ENCODE peak calls at places on chromosomes 16 and 17, in six cellular contexts. F is activated CD8-positive, alpha-beta memory T cell treated with anti-CD3 and anti-CD28 coated beads for 24 hours; M is fibroblast of lung; L is stimulated activated naive B cell treated with anti-CD40 and anti-IgM and Interleukin-4, amounts not matched to agents 10 μg/mL and 1 μg/mL and 100 μg/mL, for 72 hours; S is stimulated activated CD8-positive, alpha-beta memory T cell treated with anti-CD3 and anti-CD28 coated beads, Interleukin-4, amount 100 ng/mL, for 4 hours; O is GDM1. Q is an unnamed sample.

GRCh38 chr17:36586138-36586537 is 5.5 kb upstream of the DHRS11 start:
- DNase-seq in F (no peak), M (no peak), L (no peak), S (no peak), O (no peak), Q (no peak)

GRCh38 chr17:69187294-69187693 is 41.3 kb downstream of the ABCA10 start:
- DNase-seq in F (no peak), M (no peak), L (no peak), S (no peak), O (no peak), Q (no peak)

GRCh38 chr17:17581509-17581908 is 10.0 kb downstream of the PEMT start:
- DNase-seq in F (no peak), M (no peak), L (no peak), S (no peak), O (no peak), Q (no peak)

GRCh38 chr17:6923385-6923784 is 72.5 kb upstream of the ALOX12 start:
- DNase-seq in F (no peak), M (no peak), L (no peak), S (no peak), O (no peak), Q (no peak)

GRCh38 chr17:50175035-50175788 is 9.4 kb downstream of the SGCA start:
- DNase-seq in F (no peak), M (no peak), L (no peak), S (no peak), O (no peak), Q (no peak)

GRCh38 chr16:77298638-77299360 is 99.6 kb downstream of the SYCE1L start:
- DNase-seq in F (no peak), M (peak), L (no peak), S (no peak), O (no peak), Q (no peak)

GRCh38 chr17:1153795-1154546 is 25.8 kb downstream of the ABR start:
- DNase-seq in F (no peak), M (peak), L (no peak), S (no peak), O (no peak), Q (no peak)

GRCh38 chr17:50277357-50277754 is 3.1 kb downstream of the TMEM92 start:
- DNase-seq in F (no peak), M (no peak), L (no peak), S (no peak), O (no peak), Q (no peak)

GRCh38 chr16:52569296-52569695 is 22.4 kb upstream of the TOX3 start:
- DNase-seq in F (no peak), M (no peak), L (no peak), S (no peak), O (no peak), Q (no peak)

GRCh38 chr17:61309857-61310256 is 89.8 kb upstream of the TBX2 start:
- DNase-seq in F (no peak), M (peak), L (no peak), S (no peak), O (no peak), Q (no peak)

GRCh38 chr17:37079735-37080134 is 131.0 kb downstream of the AATF start:
- DNase-seq in F (no peak), M (peak), L (no peak), S (no peak), O (no peak), Q (no peak)

GRCh38 chr16:84741351-84741791 is 41.6 kb downstream of the USP10 start:
- DNase-seq in F (no peak), M (peak), L (no peak), S (no peak), O (no peak), Q (peak)

GRCh38 chr16:81523387-81524115 is 78.9 kb downstream of the CMIP start:
- DNase-seq in F (no peak), M (peak), L (no peak), S (no peak), O (no peak), Q (peak)

GRCh38 chr17:60573139-60573975 is 26.6 kb upstream of the PPM1D start:
- DNase-seq in F (no peak), M (no peak), L (no peak), S (no peak), O (no peak), Q (no peak)

GRCh38 chr17:41967141-41967920 is 736 bp downstream of the CNP start:
- DNase-seq in F (peak), M (no peak), L (peak), S (no peak), O (no peak), Q (peak)

GRCh38 chr17:77420476-77420803 is 279.7 kb downstream of the SEC14L1 start:
- DNase-seq in F (no peak), M (no peak), L (no peak), S (no peak), O (no peak), Q (no peak)

GRCh38 chr17:9566067-9566466 is 9.6 kb downstream of the STX8 start:
- DNase-seq in F (no peak), M (no peak), L (no peak), S (no peak), O (no peak), Q (no peak)

GRCh38 chr17:37824534-37825485 is 80.0 kb upstream of the HNF1B start:
- DNase-seq in F (no peak), M (peak), L (no peak), S (no peak), O (no peak), Q (no peak)

GRCh38 chr17:42760652-42761581 is at the start of gene RAMP2:
- DNase-seq in F (peak), M (no peak), L (no peak), S (no peak), O (no peak), Q (peak)

GRCh38 chr17:78045316-78045715 is 83.2 kb downstream of the TMC6 start:
- DNase-seq in F (no peak), M (no peak), L (no peak), S (no peak), O (no peak), Q (peak)

GRCh38 chr17:63537991-63538692 is 12.1 kb upstream of the DCAF7 start:
- DNase-seq in F (peak), M (no peak), L (peak), S (no peak), O (no peak), Q (peak)

GRCh38 chr16:11312718-11313492 is 31.8 kb upstream of the PRM1 start:
- DNase-seq in F (no peak), M (no peak), L (no peak), S (no peak), O (no peak), Q (peak)

GRCh38 chr16:54424043-54424451 is 137.5 kb upstream of the IRX3 start:
- DNase-seq in F (no peak), M (no peak), L (no peak), S (no peak), O (no peak), Q (no peak)

GRCh38 chr17:36546418-36547093 is 1.8 kb downstream of the GGNBP2 start:
- DNase-seq in F (no peak), M (peak), L (no peak), S (no peak), O (no peak), Q (no peak)

GRCh38 chr17:17900615-17901520 is 64.1 kb upstream of the SREBF1 start:
- DNase-seq in F (no peak), M (peak), L (no peak), S (no peak), O (no peak), Q (no peak)

GRCh38 chr17:81187586-81188490 is 21.8 kb upstream of the AATK start:
- DNase-seq in F (no peak), M (no peak), L (no peak), S (no peak), O (no peak), Q (no peak)

GRCh38 chr16:85683363-85683762 is 5.4 kb downstream of the GINS2 start:
- DNase-seq in F (no peak), M (no peak), L (no peak), S (no peak), O (no peak), Q (no peak)

GRCh38 chr16:7182510-7183109 is 150.0 kb upstream of the RBFOX1 start:
- DNase-seq in F (no peak), M (no peak), L (no peak), S (no peak), O (no peak), Q (no peak)

GRCh38 chr17:1743094-1743452 is 402 bp downstream of the SERPINF2 start:
- DNase-seq in F (no peak), M (no peak), L (no peak), S (no peak), O (no peak), Q (no peak)

GRCh38 chr16:67963325-67964321 is 4.8 kb downstream of the SLC12A4 start:
- DNase-seq in F (no peak), M (no peak), L (no peak), S (no peak), O (no peak), Q (no peak)

GRCh38 chr17:44190496-44190895 is 3.7 kb downstream of the TMUB2 start:
- DNase-seq in F (no peak), M (no peak), L (no peak), S (no peak), O (no peak), Q (no peak)

GRCh38 chr17:4607773-4608187 is 23.5 kb downstream of the SMTNL2 start:
- DNase-seq in F (no peak), M (peak), L (no peak), S (no peak), O (peak), Q (no peak)

GRCh38 chr16:17304124-17304813 is 166.5 kb downstream of the XYLT1 start:
- DNase-seq in F (no peak), M (peak), L (no peak), S (no peak), O (no peak), Q (no peak)

GRCh38 chr16:31093132-31093703 is 1.4 kb downstream of the VKORC1 start:
- DNase-seq in F (no peak), M (no peak), L (no peak), S (no peak), O (no peak), Q (peak)

GRCh38 chr16:3179651-3180050 is 8.4 kb upstream of the OR1F1 start:
- DNase-seq in F (no peak), M (no peak), L (no peak), S (no peak), O (no peak), Q (no peak)

GRCh38 chr16:60681014-60681413 is 1355.2 kb downstream of the CDH8 start:
- DNase-seq in F (no peak), M (no peak), L (no peak), S (no peak), O (no peak), Q (no peak)

GRCh38 chr17:37756060-37756459 is 11.2 kb upstream of the HNF1B start:
- DNase-seq in F (no peak), M (no peak), L (no peak), S (no peak), O (no peak), Q (no peak)